ENCODE peak calls at places on chromosomes 3 and 15, in five cellular contexts. Z, W, J, S and X are unnamed samples.

GRCh38 chr3:38121832-38122461 is 15.0 kb downstream of the ACAA1 start:
- DNase-seq in Z (no peak), W (no peak), J (no peak), S (no peak), X (no peak)

GRCh38 chr15:70380484-70380883 is 282.8 kb upstream of the TLE3 start:
- DNase-seq in W (no peak), Z (no peak), S (no peak), J (no peak), X (no peak)

GRCh38 chr3:110568246-110568645 is 503.4 kb upstream of the NECTIN3 start:
- DNase-seq in S (peak), J (peak), W (no peak), Z (peak), X (peak)

GRCh38 chr3:43902415-43902814 is 211.7 kb downstream of the ABHD5 start:
- DNase-seq in S (no peak), Z (no peak), W (no peak), J (no peak), X (no peak)

GRCh38 chr3:124075758-124076157 is 83.8 kb upstream of the ROPN1 start:
- DNase-seq in Z (peak), W (no peak), S (no peak), J (no peak), X (no peak)

GRCh38 chr3:186209810-186210752 is 101.2 kb upstream of the ETV5 start:
- DNase-seq in J (peak), S (no peak), Z (peak), W (peak), X (peak)

GRCh38 chr3:36229496-36229895 is 150.8 kb upstream of the STAC start:
- DNase-seq in Z (peak), S (no peak), W (no peak), J (no peak), X (no peak)

GRCh38 chr3:150248865-150249360 is 159.2 kb upstream of the TSC22D2 start:
- DNase-seq in W (no peak), J (no peak), Z (no peak), S (no peak), X (no peak)

GRCh38 chr15:101063212-101063611 is 144.1 kb downstream of the LRRK1 start:
- DNase-seq in W (no peak), S (no peak), J (no peak), Z (no peak), X (no peak)

GRCh38 chr15:84748274-84749110 is at the start of gene ZNF592:
- DNase-seq in S (no peak), J (peak), Z (peak), W (peak), X (peak)

GRCh38 chr15:50463423-50464358 is 39.5 kb downstream of the USP8 start:
- DNase-seq in S (no peak), W (no peak), Z (peak), J (peak), X (no peak)

GRCh38 chr3:141278196-141279073 is 46.8 kb downstream of the PXYLP1 start:
- DNase-seq in W (no peak), Z (no peak), S (no peak), J (no peak), X (peak)

GRCh38 chr3:141280690-141281089 is 49.1 kb downstream of the PXYLP1 start:
- DNase-seq in W (no peak), J (no peak), S (no peak), Z (no peak), X (peak)

GRCh38 chr3:141280086-141280485 is 48.5 kb downstream of the PXYLP1 start:
- DNase-seq in Z (peak), W (no peak), J (peak), S (peak), X (no peak)

GRCh38 chr3:141277451-141277850 is 45.8 kb downstream of the PXYLP1 start:
- DNase-seq in S (no peak), W (no peak), Z (no peak), J (no peak), X (no peak)

DNA sequence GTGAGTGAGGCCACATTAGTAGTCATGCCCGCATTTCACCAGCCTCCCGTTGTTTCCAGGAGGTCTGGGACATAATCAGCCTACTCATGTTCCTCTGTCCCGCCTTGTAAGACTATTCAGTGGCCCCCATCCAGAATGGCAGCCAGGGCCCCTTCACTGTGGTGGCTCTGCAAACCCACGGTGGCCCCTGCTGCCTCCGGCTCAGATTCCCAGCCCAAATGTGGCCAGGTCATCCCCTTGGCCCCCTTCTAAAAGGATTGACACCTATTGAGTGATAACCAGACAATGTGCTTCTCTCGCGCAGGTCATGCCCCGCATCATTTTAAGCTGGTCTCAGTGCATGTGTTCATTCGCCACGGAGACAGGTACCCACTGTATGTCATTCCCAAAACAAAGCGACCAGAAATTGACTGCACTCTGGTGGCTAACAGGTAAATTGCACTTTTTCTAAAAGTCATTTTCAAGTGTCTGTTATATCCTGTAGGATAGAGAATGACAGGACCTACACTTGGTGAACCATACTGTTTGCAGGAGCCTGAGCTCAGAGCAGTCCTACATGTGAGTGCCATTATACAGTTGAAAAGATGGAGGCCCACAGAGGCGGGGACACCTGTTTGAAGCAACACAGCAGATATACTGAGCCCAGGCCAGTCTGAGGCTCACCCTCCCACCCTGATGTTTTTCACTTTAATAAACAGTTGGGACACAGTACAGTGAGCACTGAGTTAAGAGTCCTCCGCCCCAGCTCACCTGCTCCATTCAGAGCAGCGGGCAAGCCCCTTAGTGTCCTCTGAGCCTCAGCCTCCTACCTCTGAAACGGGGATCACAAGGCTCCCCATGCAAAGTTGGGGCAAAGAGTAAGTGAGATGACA is 47.7 kb downstream of the PXYLP1 start:
- DNase-seq in Z (peak), J (peak), W (no peak), S (no peak), X (peak)
- TF ChIP-seq CTCF in Z (peak), J (peak), W (peak), S (peak), X (peak)

GRCh38 chr3:47663630-47664240 is 85.1 kb upstream of the CSPG5 start:
- DNase-seq in Z (no peak), W (no peak), J (no peak), S (no peak), X (no peak)

GRCh38 chr3:47661121-47661752 is 82.6 kb upstream of the CSPG5 start:
- DNase-seq in S (no peak), J (peak), W (no peak), Z (peak), X (peak)

GRCh38 chr3:47669026-47669749 is 90.5 kb upstream of the CSPG5 start:
- DNase-seq in Z (peak), J (peak), W (no peak), S (no peak), X (peak)

GRCh38 chr3:47666118-47666517 is 87.5 kb upstream of the CSPG5 start:
- DNase-seq in Z (no peak), W (no peak), J (no peak), S (no peak), X (no peak)

GRCh38 chr3:47664519-47664918 is 85.9 kb upstream of the CSPG5 start:
- DNase-seq in J (no peak), S (no peak), W (no peak), Z (peak), X (no peak)
- TF ChIP-seq CTCF in J (peak), S (peak), W (peak), Z (peak), X (peak)

GRCh38 chr15:29259233-29259632 is 10.4 kb downstream of the NSMCE3 start:
- DNase-seq in J (no peak), Z (no peak), S (no peak), W (no peak), X (no peak)
- TF ChIP-seq CTCF in J (no peak), Z (no peak), S (no peak), W (no peak), X (peak)

GRCh38 chr3:62670351-62670750 is 204.9 kb downstream of the CADPS start:
- DNase-seq in S (no peak), J (no peak), W (no peak), Z (no peak), X (peak)

GRCh38 chr3:62667714-62668113 is 207.5 kb downstream of the CADPS start:
- DNase-seq in Z (no peak), S (no peak), W (no peak), J (no peak), X (peak)

GRCh38 chr3:62669161-62669560 is 206.1 kb downstream of the CADPS start:
- DNase-seq in S (no peak), Z (no peak), W (no peak), J (no peak), X (no peak)

GRCh38 chr3:62662680-62663079 is 212.5 kb downstream of the CADPS start:
- DNase-seq in J (no peak), Z (no peak), S (no peak), W (no peak), X (no peak)

DNA sequence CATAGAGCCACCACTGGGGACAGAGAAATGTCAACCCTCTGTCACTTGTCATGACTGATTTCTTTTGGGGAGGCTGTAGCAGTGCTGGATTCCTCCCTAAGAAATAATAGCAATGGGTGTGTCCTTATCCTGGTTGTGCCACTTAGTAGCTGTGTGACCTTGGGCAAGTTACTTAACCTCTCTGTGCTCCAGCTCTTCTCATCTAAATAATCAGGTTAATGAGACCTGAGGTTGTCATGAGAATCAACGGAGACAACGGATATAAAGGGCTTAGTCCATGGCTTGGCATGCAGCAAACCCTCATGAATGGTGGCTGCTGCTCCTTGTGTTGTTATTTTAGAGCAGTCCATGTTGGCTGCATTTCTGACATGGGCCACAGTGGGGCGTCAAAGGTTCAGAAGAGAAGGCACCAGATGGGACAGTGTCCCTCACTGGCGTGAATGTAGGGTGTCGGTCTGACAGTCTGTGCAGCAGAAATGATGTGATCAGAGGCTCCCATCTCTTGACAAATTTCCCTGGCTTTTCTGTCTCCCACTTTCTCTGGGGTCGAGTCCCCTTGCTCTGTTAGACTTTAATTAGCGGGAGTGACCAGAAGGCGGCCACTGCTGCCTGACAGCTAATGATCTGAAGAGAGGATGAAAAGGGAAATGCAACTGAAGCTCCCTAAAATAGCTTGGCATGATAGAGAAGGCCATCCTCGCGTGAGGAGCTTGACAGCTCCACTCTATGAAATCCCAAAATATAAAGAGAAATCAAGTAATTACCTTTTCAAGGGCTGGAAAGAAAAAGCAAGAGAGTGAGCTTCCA is 209.4 kb downstream of the CADPS start:
- DNase-seq in Z (peak), W (peak), S (no peak), J (peak), X (peak)
- TF ChIP-seq CTCF in Z (peak), W (peak), S (peak), J (peak), X (peak)

GRCh38 chr3:115571413-115571812 is 51.9 kb upstream of the GAP43 start:
- DNase-seq in W (no peak), Z (no peak), S (no peak), J (no peak), X (no peak)
- TF ChIP-seq CTCF in W (peak), Z (no peak), S (no peak), J (no peak), X (no peak)

GRCh38 chr3:32239638-32240550 is 1.4 kb downstream of the CMTM8 start:
- DNase-seq in S (no peak), J (no peak), W (no peak), Z (no peak), X (peak)
- TF ChIP-seq CTCF in S (peak), J (no peak), W (peak), Z (peak), X (peak)

GRCh38 chr3:65591313-65591712 is 447.4 kb downstream of the MAGI1 start:
- DNase-seq in S (no peak), J (no peak), W (no peak), Z (no peak), X (no peak)
- TF ChIP-seq CTCF in S (no peak), J (no peak), W (no peak), Z (no peak), X (no peak)